ENCODE peak calls at places on chromosome 7, in nine cellular contexts. H, K, Q, M, Y, D, X, B and R are unnamed samples.

GRCh38 chr7:116525298-116525912 is 569 bp downstream of the CAV1 start:
- DNase-seq in X (peak; percentile 22), B (peak; percentile 45), Q (peak; percentile 82), K (no peak), H (no peak), Y (no peak), D (no peak), M (peak; percentile 34), R (no peak)

GRCh38 chr7:69684955-69685631 is 86.8 kb downstream of the AUTS2 start:
- DNase-seq in M (no peak), Y (no peak), Q (no peak), B (no peak), K (no peak), H (no peak), X (no peak), D (no peak), R (no peak)

GRCh38 chr7:97871659-97872024 is 566 bp downstream of the ASNS start:
- DNase-seq in K (no peak), D (no peak), B (peak; percentile 8), H (no peak), X (no peak), Y (no peak), Q (no peak), M (no peak), R (no peak)

GRCh38 chr7:149171894-149172533 is 23.3 kb upstream of the ZNF282 start:
- DNase-seq in X (no peak), D (no peak), H (no peak), B (no peak), Q (no peak), K (peak; percentile 33), Y (no peak), M (no peak), R (no peak)

GRCh38 chr7:18995270-18995671 is 122.2 kb downstream of the TWIST1 start:
- DNase-seq in Y (no peak), H (no peak), B (no peak), D (peak; percentile 33), M (no peak), Q (no peak), X (no peak), K (no peak), R (no peak)

GRCh38 chr7:99938296-99938695 is 8.9 kb upstream of the GJC3 start:
- DNase-seq in K (no peak), B (no peak), X (no peak), M (no peak), Y (no peak), H (no peak), D (no peak), Q (no peak), R (no peak)

GRCh38 chr7:50757703-50758390 is 24.8 kb downstream of the GRB10 start:
- DNase-seq in M (no peak), Y (no peak), B (no peak), K (no peak), X (no peak), D (peak; percentile 9), Q (no peak), H (no peak), R (no peak)

GRCh38 chr7:153061913-153062528 is 302.5 kb downstream of the ACTR3B start:
- DNase-seq in Y (no peak), M (no peak), Q (no peak), H (no peak), D (no peak), B (peak; percentile 74), X (no peak), K (no peak), R (no peak)

GRCh38 chr7:3260425-3260762 is 40.7 kb upstream of the SDK1 start:
- DNase-seq in Y (no peak), H (no peak), B (no peak), K (no peak), M (no peak), D (peak; percentile 79), Q (no peak), X (no peak), R (no peak)

GRCh38 chr7:100567751-100568175 is 5.9 kb downstream of the SAP25 start:
- DNase-seq in K (no peak), Q (no peak), B (no peak), D (no peak), M (no peak), X (no peak), Y (no peak), H (no peak), R (no peak)

GRCh38 chr7:42285383-42285824 is 48.4 kb upstream of the GLI3 start:
- DNase-seq in B (no peak), D (peak; percentile 16), M (no peak), X (no peak), Y (no peak), H (no peak), K (no peak), Q (no peak), R (no peak)

GRCh38 chr7:27615420-27616185 is 47.1 kb downstream of the HIBADH start:
- DNase-seq in M (no peak), Q (no peak), K (no peak), Y (no peak), X (no peak), H (no peak), D (no peak), B (no peak), R (no peak)

GRCh38 chr7:122802211-122802833 is 83.9 kb downstream of the CADPS2 start:
- DNase-seq in K (no peak), D (no peak), X (no peak), H (no peak), B (no peak), M (no peak), Q (no peak), Y (peak; percentile 21), R (no peak)

GRCh38 chr7:19392246-19392645 is 247.0 kb upstream of the FERD3L start:
- DNase-seq in B (no peak), Q (no peak), K (no peak), M (no peak), D (peak; percentile 78), X (no peak), H (no peak), Y (no peak), R (no peak)

GRCh38 chr7:128167316-128167691 is 73.8 kb upstream of the LEP start:
- DNase-seq in M (peak; percentile 67), Y (peak; percentile 59), K (peak; percentile 72), D (peak; percentile 72), B (peak; percentile 71), X (no peak), H (no peak), Q (no peak), R (no peak)

GRCh38 chr7:45715471-45716352 is 141.5 kb downstream of the ADCY1 start:
- DNase-seq in K (no peak), H (no peak), X (no peak), B (no peak), D (no peak), Y (no peak), Q (no peak), M (no peak), R (no peak)

GRCh38 chr7:122885583-122886356 is 490 bp downstream of the CADPS2 start:
- DNase-seq in H (no peak), B (peak; percentile 83), M (peak; percentile 49), Q (no peak), K (peak; percentile 15), X (no peak), D (peak; percentile 43), Y (peak; percentile 60), R (no peak)

GRCh38 chr7:159071260-159071659 is 73.4 kb downstream of the VIPR2 start:
- DNase-seq in B (no peak), X (no peak), Y (no peak), M (no peak), H (no peak), K (no peak), Q (peak; percentile 44), D (no peak), R (no peak)

GRCh38 chr7:112744818-112745217 is 45.4 kb downstream of the TMEM168 start:
- DNase-seq in Y (no peak), M (no peak), B (no peak), X (no peak), H (no peak), Q (no peak), K (no peak), D (peak; percentile 4), R (no peak)

GRCh38 chr7:39954694-39955093 is 4.6 kb downstream of the CDK13 start:
- DNase-seq in M (no peak), H (no peak), Y (no peak), B (no peak), D (no peak), K (no peak), Q (no peak), X (no peak), R (no peak)
- H3K4me3 ChIP-seq in M (no peak overlapping the region), H (no peak overlapping the region), Y (no peak overlapping the region), B (no peak overlapping the region), D (no peak overlapping the region), K (no peak overlapping the region), Q (no peak overlapping the region), X (no peak overlapping the region), R (peak overlapping the region; percentile 0)

DNA sequence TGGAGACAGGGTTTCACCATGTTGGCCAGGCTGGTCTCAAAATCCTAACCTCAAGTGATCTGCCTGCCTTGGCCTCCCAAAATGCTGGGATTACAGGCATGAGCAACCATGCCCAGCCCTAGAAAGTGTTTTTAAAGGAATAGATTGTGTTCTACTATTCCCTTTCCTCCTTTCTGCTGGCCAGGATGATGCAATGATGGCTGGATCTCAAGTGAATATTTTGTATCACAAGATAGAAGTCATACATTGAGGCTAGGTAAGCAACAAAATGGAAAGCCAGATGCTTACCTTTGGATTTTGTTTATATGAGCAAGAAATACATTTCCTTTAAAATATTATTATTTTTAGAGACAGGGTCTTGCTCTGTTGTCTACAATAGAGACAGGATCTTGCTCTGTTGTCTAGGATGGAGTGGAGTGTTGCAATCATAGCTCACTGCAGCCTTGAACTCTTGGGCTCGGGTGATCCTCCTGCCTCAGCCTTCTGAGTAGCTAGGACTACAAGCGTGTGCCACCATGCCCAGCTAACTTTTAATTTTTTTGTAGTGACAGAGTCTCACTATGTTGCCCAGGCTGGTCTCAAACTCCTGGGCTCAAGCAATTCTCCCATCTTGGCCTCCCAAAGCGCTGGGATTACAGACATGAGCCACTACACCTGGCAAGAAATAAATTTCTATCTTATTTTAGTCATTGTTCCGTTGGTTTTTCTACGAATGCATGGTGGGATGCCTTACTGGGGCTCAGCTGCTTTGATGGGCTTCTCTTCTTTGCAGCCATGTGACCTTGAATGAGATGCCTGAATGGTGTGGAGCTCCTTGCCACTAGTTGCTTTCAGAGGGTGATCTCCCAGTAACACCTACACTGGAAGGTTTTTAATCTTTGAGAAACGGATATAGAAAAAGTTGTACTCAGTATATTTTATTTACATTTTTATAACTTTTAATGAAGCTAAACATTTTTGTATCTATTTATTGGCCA is 5.8 kb upstream of the AEBP1 start:
- DNase-seq in D (no peak), B (no peak), K (no peak), H (no peak), Y (no peak), M (no peak), Q (no peak), X (no peak), R (no peak)
- H3K4me1 ChIP-seq in D (peaks cover 19% of the 10 kb centered on the region), B (no peaks in the 10 kb centered on the region), K (peaks cover 4% of the 10 kb centered on the region), H (no peaks in the 10 kb centered on the region), Y (no peaks in the 10 kb centered on the region), M (no peaks in the 10 kb centered on the region), Q (peaks cover 38% of the 10 kb centered on the region), X (no peaks in the 10 kb centered on the region), R (peaks cover 26% of the 10 kb centered on the region)

GRCh38 chr7:56105508-56105907 is 768 bp downstream of the CHCHD2 start:
- DNase-seq in Y (peak; percentile 60), H (peak; percentile 39), B (no peak), D (peak; percentile 84), M (no peak), X (no peak), Q (no peak), K (no peak), R (no peak)
- H3K4me3 ChIP-seq in Y (peak overlapping the region; percentile 96), H (peak overlapping the region; percentile 91), B (peak overlapping the region; percentile 64), D (peak overlapping the region; percentile 86), M (peak overlapping the region; percentile 73), X (peak overlapping the region; percentile 75), Q (peak overlapping the region; percentile 82), K (peak overlapping the region; percentile 82), R (peak overlapping the region; percentile 93)

GRCh38 chr7:105799677-105800076 is 76.7 kb downstream of the ATXN7L1 start:
- DNase-seq in B (no peak), K (no peak), H (no peak), D (no peak), M (no peak), Y (no peak), Q (no peak), X (no peak), R (no peak)
- H3K4me1 ChIP-seq in B (peaks cover 18% of the 10 kb centered on the region), K (peaks cover 22% of the 10 kb centered on the region), H (peaks cover 6% of the 10 kb centered on the region), D (peaks cover 39% of the 10 kb centered on the region), M (no peaks in the 10 kb centered on the region), Y (peaks cover 39% of the 10 kb centered on the region), Q (peaks cover 7% of the 10 kb centered on the region), X (no peaks in the 10 kb centered on the region), R (peaks cover 9% of the 10 kb centered on the region)